ENCODE peak calls at places on chromosomes 13 and 19, in nine cellular contexts. N, T, G, S, B, Q, W, H and I are unnamed samples.

GRCh38 chr19:7597689-7598088 is 2.0 kb downstream of the CAMSAP3 start:
- DNase-seq in N (no peak), T (no peak), G (peak), S (no peak), B (no peak), Q (no peak), W (no peak), H (peak), I (no peak)

GRCh38 chr13:36612242-36612641 is 61.6 kb upstream of the SERTM1 start:
- DNase-seq in N (no peak), T (no peak), G (no peak), S (no peak), B (no peak), Q (no peak), W (no peak), H (no peak), I (no peak)

GRCh38 chr19:8363803-8364771 is at the start of gene ANGPTL4:
- DNase-seq in N (no peak), T (peak), G (peak), S (no peak), B (no peak), Q (peak), W (peak), H (peak), I (peak)

GRCh38 chr19:8815780-8816179 is 16.3 kb downstream of the ZNF558 start:
- DNase-seq in N (no peak), T (no peak), G (no peak), S (no peak), B (no peak), Q (no peak), W (no peak), H (no peak), I (no peak)

GRCh38 chr19:33248954-33249613 is 23.4 kb upstream of the SLC7A10 start:
- DNase-seq in N (no peak), T (peak), G (peak), S (no peak), B (no peak), Q (no peak), W (no peak), H (no peak), I (no peak)

GRCh38 chr13:76667551-76667950 is 218.7 kb downstream of the KCTD12 start:
- DNase-seq in N (no peak), T (no peak), G (peak), S (no peak), B (peak), Q (peak), W (peak), H (peak), I (peak)

GRCh38 chr19:10979950-10980349 is 19.1 kb downstream of the SMARCA4 start:
- DNase-seq in N (no peak), T (peak), G (no peak), S (no peak), B (no peak), Q (no peak), W (no peak), H (no peak), I (no peak)

GRCh38 chr13:34842466-34842865 is 99.6 kb upstream of the NBEA start:
- DNase-seq in N (no peak), T (no peak), G (no peak), S (no peak), B (no peak), Q (no peak), W (no peak), H (no peak), I (no peak)

GRCh38 chr19:29708553-29709439 is 6.3 kb downstream of the C19orf12 start:
- DNase-seq in N (no peak), T (peak), G (peak), S (no peak), B (no peak), Q (no peak), W (peak), H (no peak), I (peak)

GRCh38 chr19:16676101-16676798 is 15.3 kb downstream of the TMEM38A start:
- DNase-seq in N (no peak), T (no peak), G (no peak), S (no peak), B (no peak), Q (peak), W (no peak), H (peak), I (no peak)

GRCh38 chr19:30160426-30160825 is 211.8 kb upstream of the ZNF536 start:
- DNase-seq in N (no peak), T (peak), G (no peak), S (no peak), B (no peak), Q (no peak), W (peak), H (no peak), I (no peak)

GRCh38 chr13:111423168-111423785 is 102.8 kb downstream of the TEX29 start:
- DNase-seq in N (peak), T (no peak), G (no peak), S (no peak), B (no peak), Q (no peak), W (no peak), H (no peak), I (no peak)

GRCh38 chr19:40348961-40349507 is 539 bp downstream of the PLD3 start:
- DNase-seq in N (no peak), T (no peak), G (peak), S (no peak), B (no peak), Q (peak), W (no peak), H (peak), I (peak)

GRCh38 chr19:49065905-49066512 is 1.4 kb upstream of the NTF4 start:
- DNase-seq in N (no peak), T (peak), G (no peak), S (no peak), B (no peak), Q (no peak), W (no peak), H (no peak), I (no peak)

GRCh38 chr19:3441089-3441985 is 39.0 kb downstream of the SMIM24 start:
- DNase-seq in N (no peak), T (no peak), G (no peak), S (no peak), B (no peak), Q (no peak), W (no peak), H (no peak), I (no peak)

GRCh38 chr13:111241862-111242261 is 78.6 kb upstream of the TEX29 start:
- DNase-seq in N (no peak), T (no peak), G (no peak), S (no peak), B (no peak), Q (no peak), W (no peak), H (no peak), I (no peak)

GRCh38 chr19:44575116-44575700 is 38.2 kb upstream of the IGSF23 start:
- DNase-seq in N (no peak), T (no peak), G (no peak), S (no peak), B (no peak), Q (no peak), W (no peak), H (no peak), I (no peak)

GRCh38 chr19:7500811-7501450 is 12.1 kb upstream of the PEX11G start:
- DNase-seq in N (no peak), T (no peak), G (peak), S (no peak), B (no peak), Q (no peak), W (peak), H (peak), I (no peak)

GRCh38 chr13:102580552-102581169 is 16.1 kb upstream of the TPP2 start:
- DNase-seq in N (no peak), T (no peak), G (peak), S (no peak), B (peak), Q (peak), W (peak), H (peak), I (peak)

GRCh38 chr13:90713436-90714133 is 633.9 kb upstream of the MIR17HG start:
- DNase-seq in N (no peak), T (no peak), G (no peak), S (no peak), B (no peak), Q (no peak), W (no peak), H (no peak), I (no peak)

GRCh38 chr13:20353973-20354372 is 121.9 kb upstream of the GJB6 start:
- DNase-seq in N (no peak), T (no peak), G (no peak), S (no peak), B (no peak), Q (peak), W (no peak), H (peak), I (peak)

GRCh38 chr13:113422790-113423189 is 30.5 kb downstream of the ADPRHL1 start:
- DNase-seq in N (no peak), T (no peak), G (no peak), S (no peak), B (no peak), Q (no peak), W (no peak), H (no peak), I (no peak)

GRCh38 chr19:15288146-15288963 is 44.0 kb downstream of the BRD4 start:
- DNase-seq in N (no peak), T (no peak), G (no peak), S (no peak), B (no peak), Q (no peak), W (no peak), H (no peak), I (no peak)

GRCh38 chr13:107886118-107886517 is 329.2 kb downstream of the LIG4 start:
- DNase-seq in N (no peak), T (no peak), G (no peak), S (no peak), B (no peak), Q (no peak), W (no peak), H (no peak), I (no peak)

GRCh38 chr19:45473366-45474190 is 5.8 kb downstream of the FOSB start:
- DNase-seq in N (no peak), T (no peak), G (peak), S (no peak), B (no peak), Q (no peak), W (no peak), H (no peak), I (no peak)

DNA sequence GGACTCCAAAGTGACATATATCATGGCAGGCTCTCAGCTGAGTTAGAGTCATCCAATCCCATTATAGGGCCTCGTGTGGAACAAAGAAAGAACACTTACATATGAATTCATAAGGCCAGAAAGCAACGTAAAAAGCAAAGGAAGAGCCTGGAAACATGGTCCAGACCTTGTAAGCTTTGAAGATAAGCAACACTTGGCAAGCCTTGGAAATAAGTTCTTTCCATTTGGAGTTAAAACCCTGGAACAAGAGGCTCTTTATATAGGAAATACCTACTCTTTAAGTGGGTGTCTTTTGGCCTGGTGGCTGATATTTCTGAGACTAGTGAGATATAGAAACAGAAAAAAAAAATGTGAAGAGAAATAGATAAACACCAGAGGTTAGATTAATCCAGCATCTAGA is 49.4 kb downstream of the ZAR1L start:
- DNase-seq in N (no peak), T (no peak), G (no peak), S (no peak), B (no peak), Q (no peak), W (no peak), H (no peak), I (peak)
- H3K4me3 ChIP-seq in N (no peak), T (no peak), G (no peak), S (no peak), B (no peak), Q (no peak), W (no peak), H (no peak), I (no peak)

GRCh38 chr13:101576452-101576851 is 124.0 kb downstream of the ITGBL1 start:
- DNase-seq in N (no peak), T (no peak), G (no peak), S (no peak), B (peak), Q (peak), W (no peak), H (peak), I (peak)
- TF ChIP-seq CTCF in N (no peak), T (no peak), G (no peak), S (no peak), B (no peak), Q (no peak), W (no peak), H (no peak), I (no peak)

DNA sequence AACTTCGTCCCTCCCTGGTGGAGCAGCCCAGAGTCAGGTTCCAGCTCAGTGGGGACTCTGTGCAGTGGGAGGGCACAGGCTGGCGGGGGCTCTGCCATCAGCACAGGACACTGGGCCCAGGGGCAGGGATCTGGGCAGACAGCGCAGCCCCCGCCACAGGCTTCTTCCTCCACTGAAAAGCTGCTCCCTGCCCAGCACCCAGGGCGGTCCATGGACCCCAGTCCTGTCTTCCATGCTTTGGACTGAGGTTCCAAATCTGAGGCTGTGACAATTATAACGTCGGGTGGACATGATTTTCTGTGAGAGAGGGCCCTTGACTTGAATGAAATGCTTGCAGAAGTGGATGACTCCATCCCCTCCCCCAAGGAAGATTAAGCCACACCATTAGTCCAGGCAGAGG is 21.2 kb upstream of the NCCRP1 start:
- DNase-seq in N (no peak), T (no peak), G (no peak), S (no peak), B (no peak), Q (no peak), W (no peak), H (no peak), I (no peak)
- H3K4me3 ChIP-seq in N (no peak), T (no peak), G (no peak), S (no peak), B (no peak), Q (no peak), W (no peak), H (no peak), I (no peak)

GRCh38 chr13:44231786-44232516 is 141.7 kb upstream of the SERP2 start:
- DNase-seq in N (peak), T (peak), G (peak), S (no peak), B (peak), Q (peak), W (peak), H (peak), I (peak)
- TF ChIP-seq CTCF in N (peak), T (peak), G (no peak), S (no peak), B (peak), Q (peak), W (no peak), H (peak), I (peak)

GRCh38 chr19:31347356-31347755 is 1.9 kb downstream of the TSHZ3 start:
- DNase-seq in N (no peak), T (no peak), G (no peak), S (no peak), B (no peak), Q (no peak), W (no peak), H (no peak), I (no peak)
- H3K4me3 ChIP-seq in N (no peak), T (peak), G (no peak), S (peak), B (peak), Q (no peak), W (no peak), H (no peak), I (peak)